ENCODE peak calls at places on chromosomes 13 and 19, in six cellular contexts. A is MCF 10A, O is thoracic aorta, H is breast epithelium, W is GM10248, S is omental fat pad. V is an unnamed sample.
A peak's percentile ranks its signal among the peaks of the same experiment; 100 is the strongest.

GRCh38 chr13:46288570-46289259 is 77.0 kb downstream of the LRRC63 start:
- DNase-seq in A (peak; percentile 65), O (no peak), H (no peak), W (peak; percentile 59), S (no peak), V (no peak)

GRCh38 chr13:46665630-46666482 is 112.9 kb downstream of the LRCH1 start:
- DNase-seq in A (no peak), O (no peak), H (no peak), W (no peak), S (no peak), V (no peak)

GRCh38 chr13:27607125-27607524 is 13.2 kb downstream of the LNX2 start:
- DNase-seq in A (peak; percentile 65), O (no peak), H (no peak), W (no peak), S (no peak), V (no peak)

GRCh38 chr19:28619842-28620429 is 593.0 kb downstream of the UQCRFS1 start:
- DNase-seq in A (no peak), O (no peak), H (no peak), W (no peak), S (no peak), V (no peak)

GRCh38 chr19:17406039-17406886 is 833 bp upstream of the BST2 start:
- DNase-seq in A (peak; percentile 48), O (no peak), H (no peak), W (peak; percentile 52), S (no peak), V (no peak)

GRCh38 chr13:50798923-50799322 is 44.6 kb downstream of the DLEU7 start:
- DNase-seq in A (no peak), O (no peak), H (no peak), W (no peak), S (no peak), V (no peak)

GRCh38 chr19:47110521-47111080 is 3.0 kb downstream of the ZC3H4 start:
- DNase-seq in A (peak; percentile 37), O (no peak), H (no peak), W (no peak), S (no peak), V (no peak)

GRCh38 chr13:36986462-36987240 is 12.5 kb downstream of the ALG5 start:
- DNase-seq in A (peak; percentile 27), O (no peak), H (no peak), W (no peak), S (no peak), V (no peak)

GRCh38 chr19:29014857-29015436 is 198.0 kb downstream of the UQCRFS1 start:
- DNase-seq in A (no peak), O (no peak), H (no peak), W (no peak), S (no peak), V (no peak)

GRCh38 chr13:69585656-69586055 is 522.0 kb upstream of the ATXN8OS start:
- DNase-seq in A (no peak), O (no peak), H (no peak), W (no peak), S (no peak), V (no peak)

GRCh38 chr19:572140-572890 is at the start of gene BSG:
- DNase-seq in A (peak; percentile 98), O (peak; percentile 90), H (peak; percentile 99), W (peak; percentile 100), S (peak; percentile 92), V (peak; percentile 99)

GRCh38 chr13:99289674-99290337 is 17.4 kb downstream of the GPR183 start:
- DNase-seq in A (no peak), O (no peak), H (no peak), W (no peak), S (no peak), V (no peak)

GRCh38 chr13:33258437-33259193 is 26.9 kb downstream of the STARD13 start:
- DNase-seq in A (peak; percentile 67), O (no peak), H (no peak), W (no peak), S (no peak), V (no peak)

GRCh38 chr13:64165826-64166225 is 2750.2 kb upstream of the PCDH20 start:
- DNase-seq in A (no peak), O (no peak), H (no peak), W (no peak), S (no peak), V (no peak)

GRCh38 chr13:60139272-60139671 is 24.5 kb downstream of the DIAPH3 start:
- DNase-seq in A (no peak), O (no peak), H (no peak), W (no peak), S (no peak), V (no peak)

GRCh38 chr19:42282036-42282762 is 13.1 kb downstream of the CIC start:
- DNase-seq in A (no peak), O (no peak), H (no peak), W (no peak), S (no peak), V (no peak)

GRCh38 chr19:42282810-42283247 is 13.8 kb downstream of the CIC start:
- DNase-seq in A (no peak), O (no peak), H (no peak), W (no peak), S (no peak), V (no peak)

GRCh38 chr19:42280761-42281174 is 11.7 kb downstream of the CIC start:
- DNase-seq in A (peak; percentile 33), O (no peak), H (no peak), W (no peak), S (peak; percentile 50), V (peak; percentile 73)

GRCh38 chr19:42279902-42280760 is 11.1 kb downstream of the CIC start:
- DNase-seq in A (peak; percentile 90), O (peak; percentile 87), H (peak; percentile 87), W (peak; percentile 92), S (peak; percentile 89), V (peak; percentile 91)

GRCh38 chr19:42281175-42282035 is 12.4 kb downstream of the CIC start:
- DNase-seq in A (peak; percentile 44), O (no peak), H (no peak), W (no peak), S (no peak), V (no peak)
- TF ChIP-seq CTCF in A (no peak), O (no peak), H (no peak), W (no peak), S (no peak), V (no peak)

DNA sequence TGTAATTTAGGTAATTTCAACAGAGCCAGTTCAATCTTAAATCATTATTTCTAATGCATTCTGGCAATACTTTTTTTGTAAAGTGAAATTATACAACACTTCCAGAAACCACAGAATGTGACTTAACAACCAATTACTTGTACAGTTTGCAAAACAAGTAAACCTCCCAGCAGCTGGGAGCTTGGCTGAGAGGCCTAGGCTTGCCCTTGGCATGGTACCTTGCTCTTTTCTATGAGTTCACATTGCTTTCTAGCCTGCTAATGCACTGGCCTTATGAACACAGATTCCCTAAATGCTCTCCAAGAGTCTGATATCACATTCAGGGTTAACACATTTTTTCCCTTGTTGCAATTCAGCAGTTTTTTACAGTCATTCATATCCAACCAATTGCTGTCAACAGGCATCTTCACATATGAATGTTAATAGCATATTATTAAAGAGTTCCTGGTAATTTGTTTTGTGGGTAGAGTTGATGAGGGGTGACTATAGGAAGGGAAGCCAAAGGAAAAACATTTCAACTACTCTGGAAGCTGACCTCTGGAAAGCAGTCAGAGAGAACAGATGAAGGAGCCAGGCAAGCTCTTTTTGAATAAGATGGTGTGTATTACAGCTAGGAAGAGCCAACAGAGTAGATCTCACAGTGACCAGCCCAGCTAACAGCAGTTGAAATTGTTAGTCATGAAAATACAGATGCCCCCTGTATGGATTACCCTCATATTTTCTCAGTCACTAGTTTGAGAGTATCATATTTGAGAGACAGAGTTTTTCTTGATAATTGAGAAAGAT is 174.9 kb downstream of the ENOX1 start:
- DNase-seq in A (no peak), O (no peak), H (no peak), W (no peak), S (no peak), V (no peak)
- TF ChIP-seq CTCF in A (no peak), O (no peak), H (no peak), W (no peak), S (no peak), V (no peak)

GRCh38 chr19:35462476-35462953 is 14.5 kb downstream of the FFAR2 start:
- DNase-seq in A (no peak), O (no peak), H (no peak), W (peak; percentile 74), S (no peak), V (no peak)
- TF ChIP-seq CTCF in A (no peak), O (no peak), H (no peak), W (peak; percentile 39), S (no peak), V (no peak)

DNA sequence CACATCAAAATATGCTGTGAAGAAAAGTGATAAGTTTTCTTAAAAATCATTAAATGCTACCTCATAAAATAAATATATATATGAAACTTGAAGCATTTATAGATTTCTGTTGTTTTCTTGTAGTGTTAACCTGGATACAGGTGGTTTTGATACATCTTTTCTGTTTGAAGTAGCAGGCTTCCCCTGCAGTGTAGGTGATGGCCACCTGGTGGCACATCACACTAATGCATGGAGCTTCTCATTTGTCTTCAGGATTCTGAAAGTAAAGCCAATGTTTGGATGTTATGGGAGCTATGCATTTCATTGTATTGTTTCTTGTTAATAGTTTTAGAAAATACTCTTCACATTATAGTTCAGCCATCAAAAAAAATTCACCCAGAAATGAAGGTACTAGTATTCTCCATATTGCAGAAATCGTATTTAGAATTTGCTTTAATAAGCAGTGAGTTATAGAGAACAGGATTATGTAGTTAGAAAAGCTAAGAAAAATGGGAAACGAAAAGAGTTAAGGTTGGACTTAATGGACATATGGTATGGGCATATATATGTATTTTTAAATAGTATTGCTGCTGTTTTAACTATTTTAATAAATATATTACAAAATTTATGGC is 18.7 kb downstream of the GPR180 start:
- DNase-seq in A (peak; percentile 60), O (no peak), H (no peak), W (peak; percentile 30), S (no peak), V (no peak)
- TF ChIP-seq CTCF in A (peak; percentile 69), O (no peak), H (peak; percentile 34), W (peak; percentile 72), S (no peak), V (peak; percentile 87)

GRCh38 chr19:4580021-4580901 is 20.8 kb upstream of the SEMA6B start:
- DNase-seq in A (no peak), O (no peak), H (no peak), W (no peak), S (no peak), V (no peak)
- TF ChIP-seq CTCF in A (peak; percentile 6), O (no peak), H (no peak), W (no peak), S (no peak), V (peak; percentile 15)